ENCODE peak calls at places on chromosomes 16 and 17, in five cellular contexts. One of them, this sample, is unnamed.

GRCh38 chr17:63833741-63834373 is 6.4 kb upstream of the FTSJ3 start:
- DNase-seq in HFF-Myc: no peak
- DNase-seq in fibroblast of mammary gland: no peak
- DNase-seq in neural progenitor cell: no peak
- DNase-seq in thoracic aorta: no peak
- DNase-seq in this sample: no peak

GRCh38 chr16:11966173-11966572 is 1.2 kb downstream of the TNFRSF17 start:
- DNase-seq in HFF-Myc: no peak
- DNase-seq in fibroblast of mammary gland: no peak
- DNase-seq in neural progenitor cell: no peak
- DNase-seq in thoracic aorta: no peak
- DNase-seq in this sample: no peak

GRCh38 chr17:17698869-17699351 is 17.7 kb downstream of the RAI1 start:
- DNase-seq in HFF-Myc: no peak
- DNase-seq in fibroblast of mammary gland: peak
- DNase-seq in neural progenitor cell: peak
- DNase-seq in thoracic aorta: no peak
- DNase-seq in this sample: no peak

GRCh38 chr16:68642436-68643064 is 2.6 kb upstream of the CDH3 start:
- DNase-seq in HFF-Myc: no peak
- DNase-seq in fibroblast of mammary gland: no peak
- DNase-seq in neural progenitor cell: peak
- DNase-seq in thoracic aorta: no peak
- DNase-seq in this sample: no peak

GRCh38 chr17:34850023-34850422 is 111.2 kb downstream of the CCT6B start:
- DNase-seq in HFF-Myc: no peak
- DNase-seq in fibroblast of mammary gland: peak
- DNase-seq in neural progenitor cell: no peak
- DNase-seq in thoracic aorta: no peak
- DNase-seq in this sample: no peak

GRCh38 chr16:15676506-15676905 is 26.5 kb downstream of the NDE1 start:
- DNase-seq in HFF-Myc: no peak
- DNase-seq in fibroblast of mammary gland: no peak
- DNase-seq in neural progenitor cell: no peak
- DNase-seq in thoracic aorta: no peak
- DNase-seq in this sample: no peak

GRCh38 chr17:42459256-42459982 is 741 bp downstream of the ATP6V0A1 start:
- DNase-seq in HFF-Myc: no peak
- DNase-seq in fibroblast of mammary gland: peak
- DNase-seq in neural progenitor cell: peak
- DNase-seq in thoracic aorta: no peak
- DNase-seq in this sample: peak

GRCh38 chr17:57422574-57423164 is 166.3 kb downstream of the MSI2 start:
- DNase-seq in HFF-Myc: no peak
- DNase-seq in fibroblast of mammary gland: peak
- DNase-seq in neural progenitor cell: no peak
- DNase-seq in thoracic aorta: peak
- DNase-seq in this sample: peak

GRCh38 chr16:50878966-50879615 is 137.2 kb downstream of the CYLD start:
- DNase-seq in HFF-Myc: no peak
- DNase-seq in fibroblast of mammary gland: no peak
- DNase-seq in neural progenitor cell: peak
- DNase-seq in thoracic aorta: no peak
- DNase-seq in this sample: no peak

DNA sequence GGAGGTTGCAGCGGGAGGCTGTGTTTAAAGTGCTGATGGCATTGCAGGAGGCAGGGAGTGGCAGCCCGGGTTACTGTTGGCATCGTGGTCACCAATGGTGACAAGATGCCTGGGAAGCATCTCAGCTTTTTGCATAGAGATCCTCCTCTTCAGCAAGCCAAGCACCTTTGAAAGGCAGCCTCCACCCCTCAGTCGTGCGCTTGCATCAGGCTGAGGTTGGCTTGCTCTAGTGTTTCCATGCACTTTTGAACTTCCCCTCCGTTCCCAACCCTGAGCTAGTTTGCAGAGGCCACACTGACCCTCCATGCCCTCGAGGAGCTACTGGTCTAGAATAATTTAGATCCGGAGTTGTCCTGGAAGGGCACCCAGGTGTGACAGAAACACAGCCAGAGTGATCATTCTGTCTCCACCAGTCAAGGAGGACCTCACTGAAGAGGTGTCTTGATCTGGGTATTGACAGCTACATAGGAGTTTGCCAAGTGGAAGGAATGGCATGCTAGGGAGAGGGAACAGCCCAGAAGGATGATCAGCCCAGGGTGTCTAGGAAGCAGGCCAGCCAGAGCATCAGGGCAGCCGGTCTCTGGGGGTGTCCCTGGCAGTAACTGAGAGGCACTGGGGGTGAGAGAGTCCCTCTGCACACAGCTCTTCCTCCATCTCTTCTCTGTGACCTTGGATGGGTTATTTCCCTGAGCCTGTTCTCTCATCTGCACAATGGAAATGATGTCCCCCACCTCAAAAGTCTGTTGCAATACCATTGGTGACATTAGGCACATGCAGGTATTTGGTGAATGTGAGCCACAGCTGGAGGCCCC is 7.7 kb downstream of the BEAN1 start:
- DNase-seq in HFF-Myc: no peak
- DNase-seq in fibroblast of mammary gland: no peak
- DNase-seq in neural progenitor cell: no peak
- DNase-seq in thoracic aorta: no peak
- DNase-seq in this sample: no peak
- H3K4me3 ChIP-seq in HFF-Myc: no peak
- H3K4me3 ChIP-seq in fibroblast of mammary gland: no peak
- H3K4me3 ChIP-seq in neural progenitor cell: no peak
- H3K4me3 ChIP-seq in thoracic aorta: no peak
- H3K4me3 ChIP-seq in this sample: no peak

GRCh38 chr16:84595052-84595481 is 22.8 kb downstream of the COTL1 start:
- DNase-seq in HFF-Myc: no peak
- DNase-seq in fibroblast of mammary gland: no peak
- DNase-seq in neural progenitor cell: no peak
- DNase-seq in thoracic aorta: no peak
- DNase-seq in this sample: no peak

GRCh38 chr16:84592718-84593117 is 25.2 kb downstream of the COTL1 start:
- DNase-seq in HFF-Myc: no peak
- DNase-seq in fibroblast of mammary gland: no peak
- DNase-seq in neural progenitor cell: no peak
- DNase-seq in thoracic aorta: no peak
- DNase-seq in this sample: no peak

GRCh38 chr16:84596161-84596560 is 21.7 kb downstream of the COTL1 start:
- DNase-seq in HFF-Myc: no peak
- DNase-seq in fibroblast of mammary gland: no peak
- DNase-seq in neural progenitor cell: no peak
- DNase-seq in thoracic aorta: no peak
- DNase-seq in this sample: no peak

GRCh38 chr16:84593825-84594724 is 23.8 kb downstream of the COTL1 start:
- DNase-seq in HFF-Myc: no peak
- DNase-seq in fibroblast of mammary gland: peak
- DNase-seq in neural progenitor cell: no peak
- DNase-seq in thoracic aorta: no peak
- DNase-seq in this sample: no peak

GRCh38 chr16:84594725-84595038 is 23.2 kb downstream of the COTL1 start:
- DNase-seq in HFF-Myc: no peak
- DNase-seq in fibroblast of mammary gland: no peak
- DNase-seq in neural progenitor cell: no peak
- DNase-seq in thoracic aorta: no peak
- DNase-seq in this sample: no peak
- H3K4me3 ChIP-seq in HFF-Myc: no peak
- H3K4me3 ChIP-seq in fibroblast of mammary gland: no peak
- H3K4me3 ChIP-seq in neural progenitor cell: no peak
- H3K4me3 ChIP-seq in thoracic aorta: no peak
- H3K4me3 ChIP-seq in this sample: no peak

GRCh38 chr17:2218426-2218825 is 85.2 kb downstream of the SMG6 start:
- DNase-seq in HFF-Myc: no peak
- DNase-seq in fibroblast of mammary gland: no peak
- DNase-seq in neural progenitor cell: no peak
- DNase-seq in thoracic aorta: no peak
- DNase-seq in this sample: no peak
- H3K4me3 ChIP-seq in HFF-Myc: no peak
- H3K4me3 ChIP-seq in fibroblast of mammary gland: no peak
- H3K4me3 ChIP-seq in neural progenitor cell: no peak
- H3K4me3 ChIP-seq in thoracic aorta: no peak
- H3K4me3 ChIP-seq in this sample: no peak

DNA sequence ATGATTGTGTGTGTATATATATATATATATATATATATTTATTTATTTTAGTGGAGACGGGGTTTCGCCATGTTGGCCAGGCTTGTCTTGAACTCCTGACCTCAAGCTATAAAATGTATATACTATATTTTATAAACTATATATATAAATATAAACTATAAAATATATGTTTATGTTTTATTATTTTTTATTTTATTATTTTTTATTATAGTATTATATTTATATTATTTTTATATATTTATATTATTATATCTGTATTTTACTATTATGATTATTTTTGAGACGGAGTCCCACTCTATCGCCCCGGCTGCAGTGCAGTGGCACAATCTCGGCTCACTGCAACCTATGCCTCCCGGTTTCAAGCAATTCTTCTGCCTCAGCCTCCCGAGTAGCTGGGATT is 10.5 kb upstream of the PHOSPHO1 start:
- DNase-seq in HFF-Myc: no peak
- DNase-seq in fibroblast of mammary gland: no peak
- DNase-seq in neural progenitor cell: no peak
- DNase-seq in thoracic aorta: no peak
- DNase-seq in this sample: no peak
- H3K4me3 ChIP-seq in HFF-Myc: no peak
- H3K4me3 ChIP-seq in fibroblast of mammary gland: no peak
- H3K4me3 ChIP-seq in neural progenitor cell: no peak
- H3K4me3 ChIP-seq in thoracic aorta: no peak
- H3K4me3 ChIP-seq in this sample: no peak

GRCh38 chr17:45032150-45032493 is 19.3 kb downstream of the DCAKD start:
- DNase-seq in HFF-Myc: no peak
- DNase-seq in fibroblast of mammary gland: no peak
- DNase-seq in neural progenitor cell: no peak
- DNase-seq in thoracic aorta: no peak
- DNase-seq in this sample: no peak
- H3K4me3 ChIP-seq in HFF-Myc: no peak
- H3K4me3 ChIP-seq in fibroblast of mammary gland: no peak
- H3K4me3 ChIP-seq in neural progenitor cell: no peak
- H3K4me3 ChIP-seq in thoracic aorta: no peak
- H3K4me3 ChIP-seq in this sample: no peak

GRCh38 chr16:79595916-79596450 is 4.6 kb downstream of the MAF start:
- DNase-seq in HFF-Myc: no peak
- DNase-seq in fibroblast of mammary gland: no peak
- DNase-seq in neural progenitor cell: no peak
- DNase-seq in thoracic aorta: no peak
- DNase-seq in this sample: no peak
- H3K4me3 ChIP-seq in HFF-Myc: no peak
- H3K4me3 ChIP-seq in fibroblast of mammary gland: no peak
- H3K4me3 ChIP-seq in neural progenitor cell: peak
- H3K4me3 ChIP-seq in thoracic aorta: peak
- H3K4me3 ChIP-seq in this sample: peak

DNA sequence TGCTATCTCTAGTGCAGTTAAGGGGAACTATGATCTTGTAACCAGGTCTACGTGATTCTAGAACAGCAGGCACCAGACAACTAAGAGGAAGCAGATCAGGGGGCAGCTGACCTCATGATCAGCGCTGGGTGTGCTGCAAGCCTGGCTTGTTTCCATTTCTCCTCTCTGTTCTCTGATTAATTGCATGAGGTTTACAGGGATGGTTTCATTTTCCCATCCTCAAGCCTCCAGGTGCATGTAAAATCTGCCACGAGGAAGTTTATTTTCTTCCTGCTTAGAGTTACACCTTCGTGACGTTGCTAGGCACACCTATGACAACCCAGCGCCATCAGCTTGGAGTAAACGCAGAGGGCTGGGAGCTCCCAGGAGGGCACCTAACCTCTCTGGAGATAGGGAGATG is 4.3 kb upstream of the NUPR1 start:
- DNase-seq in HFF-Myc: no peak
- DNase-seq in fibroblast of mammary gland: no peak
- DNase-seq in neural progenitor cell: no peak
- DNase-seq in thoracic aorta: no peak
- DNase-seq in this sample: peak
- H3K4me3 ChIP-seq in HFF-Myc: no peak
- H3K4me3 ChIP-seq in fibroblast of mammary gland: no peak
- H3K4me3 ChIP-seq in neural progenitor cell: no peak
- H3K4me3 ChIP-seq in thoracic aorta: no peak
- H3K4me3 ChIP-seq in this sample: no peak

This sample was measured in gastrocnemius medialis.